ENCODE peak calls at places on chromosomes 3 and 15, in six cellular contexts. H is heart left ventricle, K is A549, A is esophagus squamous epithelium, Z is ovary, X is IMR-90. T is an unnamed sample.

GRCh38 chr15:90585863-90586262 is 56.1 kb downstream of the CRTC3 start:
- DNase-seq in H (no peak), K (no peak), A (no peak), Z (no peak), X (peak), T (no peak)

GRCh38 chr15:44537728-44538240 is 837 bp downstream of the EIF3J start:
- DNase-seq in H (no peak), K (peak), A (no peak), Z (no peak), X (peak), T (no peak)

GRCh38 chr15:31977812-31978662 is 52.3 kb upstream of the CHRNA7 start:
- DNase-seq in H (peak), K (peak), A (no peak), Z (peak), X (peak), T (no peak)

GRCh38 chr15:35603298-35603697 is 57.3 kb upstream of the DPH6 start:
- DNase-seq in H (no peak), K (no peak), A (no peak), Z (no peak), X (peak), T (no peak)

GRCh38 chr3:152309535-152310317 is 41.0 kb downstream of the MBNL1 start:
- DNase-seq in H (no peak), K (no peak), A (no peak), Z (no peak), X (peak), T (no peak)

GRCh38 chr15:64522226-64522823 is 61.9 kb downstream of the ZNF609 start:
- DNase-seq in H (no peak), K (no peak), A (no peak), Z (no peak), X (no peak), T (no peak)

GRCh38 chr3:28117598-28117997 is 123.8 kb upstream of the CMC1 start:
- DNase-seq in H (no peak), K (no peak), A (no peak), Z (no peak), X (no peak), T (no peak)

GRCh38 chr3:171173732-171174131 is 147.2 kb upstream of the SLC2A2 start:
- DNase-seq in H (peak), K (no peak), A (no peak), Z (no peak), X (no peak), T (peak)

GRCh38 chr15:25850154-25851111 is 12.7 kb downstream of the ATP10A start:
- DNase-seq in H (peak), K (peak), A (no peak), Z (peak), X (peak), T (peak)

GRCh38 chr15:69412274-69412673 is 1.9 kb upstream of the KIF23 start:
- DNase-seq in H (no peak), K (no peak), A (no peak), Z (no peak), X (no peak), T (no peak)

GRCh38 chr15:41881925-41882688 is 11.7 kb downstream of the SPTBN5 start:
- DNase-seq in H (peak), K (no peak), A (no peak), Z (peak), X (no peak), T (no peak)

GRCh38 chr3:38579551-38580449 is 69.7 kb downstream of the SCN5A start:
- DNase-seq in H (peak), K (no peak), A (no peak), Z (no peak), X (peak), T (no peak)

GRCh38 chr3:60758169-60758568 is 493.1 kb downstream of the FHIT start:
- DNase-seq in H (no peak), K (no peak), A (no peak), Z (no peak), X (no peak), T (no peak)

GRCh38 chr3:4850211-4850927 is 128.9 kb upstream of the BHLHE40 start:
- DNase-seq in H (no peak), K (no peak), A (no peak), Z (no peak), X (no peak), T (no peak)

GRCh38 chr15:98858610-98859023 is 149.0 kb downstream of the PGPEP1L start:
- DNase-seq in H (no peak), K (no peak), A (no peak), Z (no peak), X (no peak), T (no peak)

GRCh38 chr15:52256930-52257733 is 38.5 kb downstream of the MYO5C start:
- DNase-seq in H (no peak), K (no peak), A (no peak), Z (no peak), X (no peak), T (no peak)

GRCh38 chr3:129597087-129597791 is 9.2 kb downstream of the PLXND1 start:
- DNase-seq in H (peak), K (no peak), A (no peak), Z (peak), X (peak), T (no peak)

GRCh38 chr15:78429477-78429876 is 8.5 kb upstream of the IREB2 start:
- DNase-seq in H (no peak), K (no peak), A (no peak), Z (no peak), X (no peak), T (no peak)

GRCh38 chr15:78195735-78196201 is 38.6 kb downstream of the ACSBG1 start:
- DNase-seq in H (no peak), K (peak), A (no peak), Z (no peak), X (no peak), T (peak)

GRCh38 chr3:30586806-30587486 is 19.5 kb upstream of the TGFBR2 start:
- DNase-seq in H (no peak), K (no peak), A (no peak), Z (no peak), X (no peak), T (no peak)

GRCh38 chr3:135513106-135514063 is 452.1 kb upstream of the PPP2R3A start:
- DNase-seq in H (no peak), K (no peak), A (no peak), Z (no peak), X (peak), T (no peak)

GRCh38 chr3:11543948-11544387 is 99.7 kb downstream of the VGLL4 start:
- DNase-seq in H (peak), K (no peak), A (no peak), Z (no peak), X (no peak), T (no peak)

GRCh38 chr15:26667222-26667988 is 105.5 kb downstream of the GABRB3 start:
- DNase-seq in H (peak), K (no peak), A (no peak), Z (no peak), X (no peak), T (no peak)

GRCh38 chr15:45021331-45021730 is 1.7 kb upstream of the SORD start:
- DNase-seq in H (no peak), K (no peak), A (no peak), Z (no peak), X (peak), T (no peak)

GRCh38 chr15:91857772-91858171 is 4.3 kb downstream of the SLCO3A1 start:
- DNase-seq in H (no peak), K (no peak), A (no peak), Z (no peak), X (no peak), T (no peak)

GRCh38 chr15:89975482-89976291 is 25.4 kb upstream of the ZNF710 start:
- DNase-seq in H (no peak), K (no peak), A (no peak), Z (no peak), X (no peak), T (no peak)

GRCh38 chr15:28994830-28995180 is 109.0 kb downstream of the APBA2 start:
- DNase-seq in H (no peak), K (no peak), A (no peak), Z (no peak), X (no peak), T (no peak)

GRCh38 chr3:107562979-107563531 is 40.3 kb downstream of the BBX start:
- DNase-seq in H (no peak), K (no peak), A (no peak), Z (no peak), X (no peak), T (no peak)

DNA sequence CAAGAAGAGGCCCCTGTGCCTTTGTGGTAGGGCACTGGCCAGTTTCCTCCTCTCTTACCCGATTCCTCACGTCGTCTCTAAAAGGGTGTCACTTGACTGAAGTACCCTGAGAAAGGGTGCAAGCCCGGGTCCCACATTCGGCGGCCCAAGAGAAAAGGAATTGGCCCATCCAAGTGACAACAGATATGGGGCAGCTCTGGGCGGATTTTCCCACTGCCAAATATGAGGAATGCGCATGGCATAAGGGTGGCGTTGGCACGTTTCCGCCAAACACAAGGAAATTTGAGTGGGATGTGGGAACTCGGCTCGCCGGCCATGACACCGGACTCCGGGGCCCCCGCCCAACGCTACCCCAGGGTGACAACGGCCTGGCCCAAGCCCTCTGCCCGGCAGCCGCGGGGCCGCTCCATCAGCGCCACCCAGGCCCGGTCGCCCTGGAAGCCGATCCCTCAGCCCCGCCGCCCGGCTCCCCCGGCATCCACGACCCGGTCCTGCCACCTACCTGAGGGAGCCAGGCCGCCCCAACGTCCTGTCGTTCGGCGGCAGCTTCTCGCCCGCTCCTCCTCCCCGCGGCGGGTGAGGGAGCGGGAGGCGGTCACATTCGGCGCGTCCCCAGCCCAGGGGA is 494 bp downstream of the RAF1 start:
- DNase-seq in H (peak), K (peak), A (no peak), Z (peak), X (no peak), T (no peak)
- TF ChIP-seq POLR2A in H (no peak), K (no peak), A (no peak), Z (no peak), X (no peak), T (no peak)

GRCh38 chr15:84981711-84982300 is at the start of gene PDE8A:
- DNase-seq in H (peak), K (peak), A (no peak), Z (no peak), X (peak), T (peak)
- TF ChIP-seq POLR2A in H (no peak), K (peak), A (no peak), Z (no peak), X (peak), T (peak)

GRCh38 chr15:58472221-58472620 is 40.4 kb downstream of the LIPC start:
- DNase-seq in H (no peak), K (no peak), A (no peak), Z (no peak), X (no peak), T (no peak)

GRCh38 chr15:58471341-58471740 is 39.5 kb downstream of the LIPC start:
- DNase-seq in H (no peak), K (no peak), A (no peak), Z (no peak), X (no peak), T (no peak)

GRCh38 chr15:58473720-58474119 is 41.9 kb downstream of the LIPC start:
- DNase-seq in H (no peak), K (peak), A (no peak), Z (no peak), X (peak), T (no peak)

GRCh38 chr15:58474741-58475323 is 43.0 kb downstream of the LIPC start:
- DNase-seq in H (no peak), K (no peak), A (no peak), Z (no peak), X (no peak), T (no peak)

GRCh38 chr15:58472821-58473581 is 41.2 kb downstream of the LIPC start:
- DNase-seq in H (no peak), K (no peak), A (no peak), Z (no peak), X (peak), T (no peak)
- TF ChIP-seq POLR2A in H (no peak), K (no peak), A (no peak), Z (no peak), X (no peak), T (no peak)

GRCh38 chr3:49100046-49100615 is 4.4 kb downstream of the QARS1 start:
- DNase-seq in H (no peak), K (no peak), A (no peak), Z (no peak), X (no peak), T (no peak)

GRCh38 chr3:49104052-49104426 is 518 bp downstream of the QARS1 start:
- DNase-seq in H (no peak), K (no peak), A (no peak), Z (no peak), X (no peak), T (no peak)

GRCh38 chr3:49098910-49099630 is 5.2 kb upstream of the QRICH1 start:
- DNase-seq in H (no peak), K (no peak), A (no peak), Z (no peak), X (no peak), T (no peak)

GRCh38 chr3:49108346-49108745 is 3.8 kb upstream of the QARS1 start:
- DNase-seq in H (no peak), K (no peak), A (no peak), Z (no peak), X (no peak), T (no peak)

GRCh38 chr3:49104427-49105291 is at the start of gene QARS1:
- DNase-seq in H (peak), K (peak), A (peak), Z (peak), X (peak), T (peak)
- TF ChIP-seq POLR2A in H (peak), K (peak), A (no peak), Z (no peak), X (peak), T (peak)

GRCh38 chr15:56244237-56244810 is 645 bp upstream of the RFX7 start:
- DNase-seq in H (peak), K (peak), A (no peak), Z (peak), X (peak), T (peak)
- TF ChIP-seq POLR2A in H (no peak), K (peak), A (no peak), Z (no peak), X (no peak), T (no peak)

GRCh38 chr15:76310470-76311070 is 699 bp downstream of the ETFA start:
- DNase-seq in H (no peak), K (peak), A (no peak), Z (no peak), X (no peak), T (no peak)

GRCh38 chr15:76309561-76310330 is 1.5 kb downstream of the ETFA start:
- DNase-seq in H (no peak), K (no peak), A (no peak), Z (no peak), X (no peak), T (no peak)

GRCh38 chr15:76312540-76313174 is 1.4 kb upstream of the ETFA start:
- DNase-seq in H (no peak), K (peak), A (no peak), Z (no peak), X (peak), T (peak)

GRCh38 chr15:76313731-76314130 is 2.5 kb upstream of the ETFA start:
- DNase-seq in H (no peak), K (no peak), A (no peak), Z (no peak), X (no peak), T (no peak)

DNA sequence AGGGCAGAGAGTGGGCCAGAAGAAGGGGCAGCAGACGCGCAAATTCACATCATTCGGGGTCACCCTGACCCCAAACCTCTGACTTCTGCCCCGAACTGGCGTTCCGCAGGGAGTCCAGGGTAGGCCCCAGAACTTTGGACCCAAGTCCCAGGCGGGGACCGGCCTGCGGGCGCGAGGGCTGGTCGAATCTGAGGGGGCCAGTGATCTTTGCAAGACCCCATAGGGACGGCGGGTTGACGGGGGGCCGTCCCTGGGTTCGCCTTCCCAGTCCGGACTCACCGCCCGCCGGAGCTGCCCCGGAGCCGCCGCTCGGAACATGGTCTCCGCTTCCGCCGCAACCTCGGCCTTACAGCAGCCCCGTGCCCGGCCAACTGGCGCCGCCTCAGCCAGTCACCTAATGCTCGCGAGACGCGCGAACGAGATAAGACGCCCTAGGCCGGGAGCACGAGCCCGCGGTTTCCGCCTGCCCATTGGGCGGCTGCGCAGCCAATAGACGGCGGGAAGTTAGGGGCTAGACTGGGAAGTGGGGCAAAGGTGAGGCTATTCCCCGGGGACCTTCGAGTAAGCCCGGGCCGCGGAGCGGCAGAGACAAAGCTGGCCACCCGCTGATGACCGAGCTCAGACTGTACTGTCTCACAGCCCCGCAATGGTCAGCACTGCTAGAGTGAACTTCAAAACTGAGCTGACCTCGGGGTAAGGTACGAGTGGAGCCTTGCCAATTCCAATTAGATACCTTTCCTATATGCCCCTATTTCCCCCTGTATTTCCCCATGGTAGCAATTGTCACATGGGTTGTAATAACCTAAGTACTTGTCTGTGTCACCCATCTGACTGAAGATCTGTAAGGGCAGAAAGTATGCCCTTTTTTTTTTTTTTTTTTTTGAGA is at the start of gene ETFA:
- DNase-seq in H (peak), K (peak), A (peak), Z (peak), X (peak), T (peak)
- TF ChIP-seq POLR2A in H (peak), K (peak), A (no peak), Z (peak), X (peak), T (peak)

GRCh38 chr3:184154909-184155643 is at the start of gene DVL3:
- DNase-seq in H (peak), K (peak), A (no peak), Z (peak), X (peak), T (peak)
- TF ChIP-seq POLR2A in H (peak), K (peak), A (no peak), Z (no peak), X (peak), T (peak)

T was measured in right lobe of liver.